ENCODE peak calls at places on chromosomes 11 and 22, in four cellular contexts. P is GM12865, V is HS-27A, L is GM12878. C is an unnamed sample.

GRCh38 chr11:44484211-44484610 is 81.3 kb upstream of the CD82 start:
- DNase-seq in P (peak), V (no peak), L (no peak), C (peak)

GRCh38 chr11:70742553-70743291 is 344.4 kb downstream of the CTTN start:
- DNase-seq in P (no peak), V (no peak), L (no peak), C (no peak)

GRCh38 chr11:43359432-43359818 is 705 bp downstream of the TTC17 start:
- DNase-seq in P (peak), V (no peak), L (peak), C (peak)

GRCh38 chr11:1260023-1260501 is 37.2 kb downstream of the MUC5B start:
- DNase-seq in P (peak), V (no peak), L (no peak), C (peak)

GRCh38 chr22:16933274-16933923 is 74.6 kb downstream of the GAB4 start:
- DNase-seq in P (no peak), V (no peak), L (no peak), C (no peak)

GRCh38 chr11:69362315-69362714 is 68.4 kb downstream of the MYEOV start:
- DNase-seq in P (no peak), V (no peak), L (no peak), C (no peak)

GRCh38 chr11:117985953-117986887 is at the start of gene IL10RA:
- DNase-seq in P (peak), V (no peak), L (no peak), C (peak)

GRCh38 chr11:48013269-48013901 is 33.0 kb downstream of the PTPRJ start:
- DNase-seq in P (peak), V (no peak), L (no peak), C (peak)

GRCh38 chr11:47443028-47443700 is 5.8 kb downstream of the RAPSN start:
- DNase-seq in P (no peak), V (no peak), L (no peak), C (no peak)

GRCh38 chr11:2130881-2131352 is 8.3 kb downstream of the IGF2 start:
- DNase-seq in P (no peak), V (no peak), L (no peak), C (no peak)

GRCh38 chr11:70610561-70610960 is 212.2 kb downstream of the CTTN start:
- DNase-seq in P (no peak), V (no peak), L (no peak), C (peak)

GRCh38 chr11:66323684-66324083 is 6.8 kb upstream of the CD248 start:
- DNase-seq in P (no peak), V (no peak), L (no peak), C (no peak)

GRCh38 chr11:74257934-74258553 is 53.4 kb downstream of the P4HA3 start:
- DNase-seq in P (no peak), V (no peak), L (no peak), C (peak)

GRCh38 chr11:37002831-37003230 is 404.8 kb upstream of the RAG2 start:
- DNase-seq in P (no peak), V (no peak), L (no peak), C (no peak)

GRCh38 chr11:59186130-59186594 is 14.2 kb downstream of the DTX4 start:
- DNase-seq in P (peak), V (no peak), L (no peak), C (no peak)